ENCODE peak calls at places on chromosomes 4 and X, in ten cellular contexts. U is WTC11; T is activated CD8-positive, alpha-beta memory T cell treated with anti-CD3 and anti-CD28 coated beads for 1 hour; E is GM18507; G is NCI-H774; V is brain pericyte; S is GM23338; F is germinal center; W is stromal cell of bone marrow; K is nephron progenitor cell. P is an unnamed sample.

GRCh38 chr4:102322736-102323135 is 22.5 kb downstream of the SLC39A8 start:
- DNase-seq in E (no peak), U (no peak), K (no peak), V (no peak), W (no peak), F (no peak), T (no peak), G (no peak), S (peak), P (no peak)

GRCh38 chr4:125022855-125023501 is 291.8 kb upstream of the FAT4 start:
- DNase-seq in F (no peak), W (no peak), E (no peak), T (no peak), K (no peak), V (no peak), G (no peak), U (no peak), S (no peak), P (no peak)

GRCh38 chr4:176883108-176883550 is 90.4 kb upstream of the VEGFC start:
- DNase-seq in K (no peak), G (no peak), F (no peak), E (no peak), W (no peak), U (no peak), T (no peak), S (no peak), V (no peak), P (peak)

GRCh38 chr4:86249074-86249473 is 110.8 kb downstream of the MAPK10 start:
- DNase-seq in F (no peak), T (no peak), W (no peak), G (no peak), K (no peak), V (no peak), U (no peak), E (no peak), S (no peak), P (no peak)

GRCh38 chr4:2905544-2905943 is 57.7 kb downstream of the NOP14 start:
- DNase-seq in E (no peak), T (no peak), V (no peak), S (no peak), G (no peak), F (no peak), W (no peak), K (no peak), U (no peak), P (no peak)

GRCh38 chr4:4386296-4386735 is 586 bp upstream of the NSG1 start:
- DNase-seq in E (no peak), F (no peak), G (no peak), K (peak), U (peak), W (no peak), T (no peak), S (peak), V (no peak), P (no peak)

GRCh38 chrX:23616361-23616760 is 50.9 kb upstream of the PRDX4 start:
- DNase-seq in F (peak), W (no peak), G (no peak), T (no peak), U (no peak), S (peak), V (no peak), E (no peak), K (no peak), P (peak)

GRCh38 chr4:93147524-93148212 is 680.9 kb upstream of the ATOH1 start:
- DNase-seq in V (no peak), K (peak), F (no peak), E (no peak), W (no peak), G (no peak), U (peak), S (peak), T (no peak), P (no peak)

GRCh38 chr4:950136-951020 is 18.1 kb downstream of the TMEM175 start:
- DNase-seq in V (no peak), S (no peak), E (no peak), W (no peak), K (no peak), T (no peak), U (no peak), G (no peak), F (no peak), P (no peak)

GRCh38 chr4:108171541-108172230 is 3.0 kb upstream of the LEF1 start:
- DNase-seq in K (peak), W (no peak), V (no peak), G (no peak), S (peak), T (no peak), E (no peak), F (peak), U (peak), P (no peak)

GRCh38 chrX:20140410-20140809 is 1.2 kb downstream of the EIF1AX start:
- DNase-seq in U (no peak), W (no peak), G (no peak), E (no peak), S (no peak), V (no peak), T (no peak), K (no peak), F (no peak), P (no peak)

GRCh38 chr4:24680746-24681145 is 96.4 kb upstream of the DHX15 start:
- DNase-seq in V (no peak), F (no peak), T (no peak), K (no peak), W (no peak), S (no peak), E (no peak), G (no peak), U (no peak), P (no peak)

GRCh38 chrX:148878371-148878770 is 378.0 kb downstream of the AFF2 start:
- DNase-seq in S (no peak), T (no peak), W (no peak), U (no peak), F (no peak), K (no peak), V (no peak), E (no peak), G (no peak), P (peak)

P was measured in choroid plexus epithelial cell.